ENCODE peak calls at places on chromosome 4, in ten cellular contexts. T, G, K, U, Y, M, J, E, X and R are unnamed samples.

GRCh38 chr4:125780159-125780558 is 465.4 kb downstream of the FAT4 start:
- DNase-seq in X (no peak), T (peak; percentile 62), Y (no peak), E (no peak), K (peak; percentile 5), M (no peak), J (no peak), G (no peak), U (no peak), R (no peak)

GRCh38 chr4:185282968-185283367 is 73.6 kb downstream of the SNX25 start:
- DNase-seq in T (peak; percentile 47), X (no peak), Y (no peak), U (no peak), J (no peak), M (no peak), E (no peak), G (no peak), K (peak; percentile 50), R (no peak)

GRCh38 chr4:153036931-153037330 is 100.8 kb downstream of the FHDC1 start:
- DNase-seq in T (no peak), Y (no peak), U (no peak), K (peak; percentile 86), M (no peak), G (no peak), J (no peak), X (no peak), E (no peak), R (no peak)

GRCh38 chr4:148141536-148141935 is 300.7 kb downstream of the NR3C2 start:
- DNase-seq in U (no peak), J (no peak), G (no peak), X (no peak), M (no peak), Y (no peak), K (no peak), E (no peak), T (no peak), R (no peak)

GRCh38 chr4:1208970-1209704 is 36.8 kb upstream of the SPON2 start:
- DNase-seq in U (no peak), J (peak; percentile 42), Y (no peak), G (no peak), K (no peak), M (no peak), X (no peak), E (no peak), T (no peak), R (no peak)

GRCh38 chr4:33037464-33037863 is 2317.3 kb downstream of the PCDH7 start:
- DNase-seq in Y (no peak), X (no peak), K (no peak), M (no peak), U (no peak), G (no peak), J (no peak), T (no peak), E (no peak), R (no peak)

GRCh38 chr4:109026588-109026987 is 263.7 kb upstream of the ETNPPL start:
- DNase-seq in U (no peak), E (no peak), Y (no peak), J (no peak), M (no peak), T (peak; percentile 45), K (peak; percentile 44), G (no peak), X (no peak), R (no peak)

GRCh38 chr4:69323284-69323683 is 43.0 kb downstream of the UGT2B28 start:
- DNase-seq in M (no peak), T (no peak), E (no peak), K (no peak), G (no peak), J (no peak), U (no peak), Y (no peak), X (no peak), R (no peak)

GRCh38 chr4:125316391-125316780 is 1.6 kb downstream of the FAT4 start:
- DNase-seq in T (no peak), J (peak; percentile 65), G (no peak), M (no peak), E (no peak), U (no peak), X (peak; percentile 40), Y (peak; percentile 32), K (peak; percentile 56), R (no peak)

GRCh38 chr4:151152033-151152432 is 52.6 kb downstream of the RPS3A start:
- DNase-seq in U (no peak), J (no peak), T (no peak), K (no peak), G (no peak), Y (no peak), M (no peak), X (no peak), E (no peak), R (no peak)

GRCh38 chr4:76624271-76624681 is 189.2 kb downstream of the SHROOM3 start:
- DNase-seq in T (peak; percentile 98), K (peak; percentile 92), M (no peak), Y (no peak), J (no peak), E (peak; percentile 91), X (peak; percentile 70), G (no peak), U (peak; percentile 19), R (peak; percentile 71)

GRCh38 chr4:172356002-172356401 is 542.8 kb downstream of the GALNTL6 start:
- DNase-seq in J (no peak), K (no peak), G (no peak), Y (no peak), T (no peak), M (no peak), U (no peak), X (no peak), E (no peak), R (no peak)

GRCh38 chr4:152342293-152342692 is 193.6 kb downstream of the FBXW7 start:
- DNase-seq in Y (no peak), M (no peak), T (peak; percentile 72), E (no peak), K (no peak), X (no peak), J (no peak), G (no peak), U (no peak), R (no peak)

GRCh38 chr4:150578745-150579470 is 3.0 kb upstream of the MAB21L2 start:
- DNase-seq in M (no peak), J (no peak), U (peak; percentile 31), K (no peak), E (no peak), Y (peak; percentile 38), T (peak; percentile 14), G (no peak), X (no peak), R (no peak)

GRCh38 chr4:42048394-42048793 is 58.1 kb downstream of the SLC30A9 start:
- DNase-seq in T (peak; percentile 84), K (peak; percentile 76), M (no peak), Y (no peak), E (no peak), U (no peak), J (no peak), G (no peak), X (peak; percentile 30), R (no peak)

GRCh38 chr4:118396881-118397666 is 44.3 kb upstream of the PRSS12 start:
- DNase-seq in U (no peak), Y (no peak), J (no peak), G (no peak), T (no peak), E (no peak), X (no peak), M (no peak), K (peak; percentile 86), R (no peak)

GRCh38 chr4:64248151-64248550 is 161.1 kb downstream of the TECRL start:
- DNase-seq in T (no peak), K (no peak), U (no peak), M (no peak), G (no peak), Y (no peak), E (no peak), J (no peak), X (no peak), R (no peak)

GRCh38 chr4:123478859-123479345 is 82.3 kb downstream of the SPRY1 start:
- DNase-seq in J (peak; percentile 70), X (no peak), M (no peak), E (no peak), K (peak; percentile 43), U (peak; percentile 13), Y (peak; percentile 57), G (no peak), T (peak; percentile 91), R (peak; percentile 45)

GRCh38 chr4:41541697-41542096 is 3.7 kb downstream of the LIMCH1 start:
- DNase-seq in J (no peak), X (no peak), E (peak; percentile 11), T (peak; percentile 48), U (no peak), G (no peak), K (no peak), Y (no peak), M (no peak), R (no peak)

GRCh38 chr4:22094217-22094616 is 145.6 kb upstream of the KCNIP4 start:
- DNase-seq in T (no peak), K (no peak), X (no peak), E (no peak), U (no peak), G (no peak), J (no peak), Y (no peak), M (no peak), R (no peak)

GRCh38 chr4:77538574-77539157 is 67.0 kb upstream of the CXCL13 start:
- DNase-seq in T (no peak), X (no peak), U (no peak), G (peak; percentile 41), Y (no peak), E (no peak), K (peak; percentile 94), M (no peak), J (no peak), R (no peak)